ENCODE peak calls at places on chromosomes 12 and 14, in ten cellular contexts. M is fibroblast of lung; G is fibroblast of the aortic adventitia; W is CD8-positive, alpha-beta T cell; T is astrocyte of the spinal cord; O is epithelial cell of proximal tubule; S is A549; A is esophagus squamous epithelium; F is AG04450; Z is bronchial epithelial cell. U is an unnamed sample.
A peak's percentile ranks its signal among the peaks of the same experiment; 100 is the strongest.

GRCh38 chr14:32450919-32451675 is 122.0 kb downstream of the AKAP6 start:
- DNase-seq in A (no peak), Z (peak; percentile 46), G (no peak), O (no peak), F (no peak), M (no peak), W (no peak), S (no peak), T (no peak), U (no peak)

GRCh38 chr12:96578526-96579125 is 89.2 kb downstream of the CFAP54 start:
- DNase-seq in F (peak; percentile 33), M (peak; percentile 55), T (peak; percentile 67), A (no peak), S (peak; percentile 66), Z (peak; percentile 60), G (peak; percentile 77), O (peak; percentile 22), W (no peak), U (no peak)

GRCh38 chr12:11981174-11981733 is 89.5 kb upstream of the BCL2L14 start:
- DNase-seq in O (no peak), A (no peak), T (peak; percentile 36), Z (peak; percentile 30), G (peak; percentile 7), S (no peak), M (peak; percentile 61), F (no peak), W (peak; percentile 57), U (no peak)

GRCh38 chr14:50060871-50061663 is 55.3 kb downstream of the VCPKMT start:
- DNase-seq in G (peak; percentile 96), M (peak; percentile 93), F (peak; percentile 76), W (peak; percentile 61), T (peak; percentile 95), O (peak; percentile 83), A (no peak), Z (peak; percentile 96), S (peak; percentile 86), U (peak; percentile 67)

GRCh38 chr14:64170190-64170589 is 124.0 kb downstream of the ESR2 start:
- DNase-seq in T (no peak), W (no peak), M (no peak), O (no peak), G (no peak), F (no peak), Z (no peak), S (no peak), A (no peak), U (no peak)

GRCh38 chr14:103863245-103863644 is 15.9 kb upstream of the PPP1R13B start:
- DNase-seq in M (no peak), Z (no peak), W (no peak), G (no peak), T (no peak), F (no peak), S (no peak), O (no peak), A (no peak), U (no peak)

GRCh38 chr12:87283111-87283510 is 746.1 kb downstream of the C12orf50 start:
- DNase-seq in G (no peak), O (no peak), W (no peak), A (no peak), F (no peak), S (no peak), M (no peak), T (no peak), Z (no peak), U (no peak)

GRCh38 chr12:14138495-14138894 is 157.1 kb upstream of the GRIN2B start:
- DNase-seq in F (no peak), G (no peak), A (no peak), M (no peak), W (no peak), S (peak; percentile 5), T (no peak), O (no peak), Z (no peak), U (no peak)

DNA sequence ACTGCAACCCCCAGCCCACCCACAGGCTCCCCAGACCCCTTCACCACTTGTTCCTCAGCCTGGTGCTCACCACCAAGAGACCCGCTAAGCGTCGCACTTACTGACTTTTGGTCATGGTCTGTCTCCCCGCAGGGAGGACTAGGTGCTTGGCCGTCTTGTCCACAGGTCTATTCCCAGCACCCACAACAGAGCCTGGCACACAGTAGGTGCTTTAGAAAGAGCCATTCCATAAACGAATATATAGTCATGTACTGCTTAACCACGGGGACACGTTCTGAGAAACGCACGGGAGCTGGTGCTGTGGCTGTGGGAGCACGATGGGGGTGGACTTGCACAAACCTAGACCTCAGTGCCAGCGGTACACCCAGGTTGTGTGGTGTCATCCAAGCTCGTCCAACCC is 34.0 kb downstream of the NCOR2 start:
- DNase-seq in S (no peak), F (no peak), T (no peak), G (no peak), Z (no peak), A (no peak), O (no peak), W (no peak), M (no peak), U (no peak)
- H3K4me3 ChIP-seq in S (no peak overlapping the region), F (no peak overlapping the region), T (no peak overlapping the region), G (no peak overlapping the region), Z (no peak overlapping the region), A (no peak overlapping the region), O (no peak overlapping the region), W (no peak overlapping the region), M (no peak overlapping the region), U (no peak overlapping the region)

GRCh38 chr12:25933001-25933400 is 25.5 kb upstream of the RASSF8 start:
- DNase-seq in G (no peak), Z (no peak), A (no peak), T (no peak), F (no peak), W (no peak), O (no peak), M (no peak), S (no peak), U (no peak)
- TF ChIP-seq CTCF in G (no peak), Z (no peak), A (no peak), T (no peak), F (no peak), W (no peak), O (no peak), M (no peak), S (no peak), U (no peak)

GRCh38 chr14:106395460-106396050 is 869.2 kb downstream of the TMEM121 start:
- DNase-seq in M (no peak), S (no peak), A (no peak), Z (no peak), T (no peak), O (no peak), W (no peak), G (no peak), F (no peak), U (no peak)
- H3K4me3 ChIP-seq in M (no peak overlapping the region), S (no peak overlapping the region), A (no peak overlapping the region), Z (no peak overlapping the region), T (no peak overlapping the region), O (no peak overlapping the region), W (no peak overlapping the region), G (no peak overlapping the region), F (no peak overlapping the region), U (no peak overlapping the region)

DNA sequence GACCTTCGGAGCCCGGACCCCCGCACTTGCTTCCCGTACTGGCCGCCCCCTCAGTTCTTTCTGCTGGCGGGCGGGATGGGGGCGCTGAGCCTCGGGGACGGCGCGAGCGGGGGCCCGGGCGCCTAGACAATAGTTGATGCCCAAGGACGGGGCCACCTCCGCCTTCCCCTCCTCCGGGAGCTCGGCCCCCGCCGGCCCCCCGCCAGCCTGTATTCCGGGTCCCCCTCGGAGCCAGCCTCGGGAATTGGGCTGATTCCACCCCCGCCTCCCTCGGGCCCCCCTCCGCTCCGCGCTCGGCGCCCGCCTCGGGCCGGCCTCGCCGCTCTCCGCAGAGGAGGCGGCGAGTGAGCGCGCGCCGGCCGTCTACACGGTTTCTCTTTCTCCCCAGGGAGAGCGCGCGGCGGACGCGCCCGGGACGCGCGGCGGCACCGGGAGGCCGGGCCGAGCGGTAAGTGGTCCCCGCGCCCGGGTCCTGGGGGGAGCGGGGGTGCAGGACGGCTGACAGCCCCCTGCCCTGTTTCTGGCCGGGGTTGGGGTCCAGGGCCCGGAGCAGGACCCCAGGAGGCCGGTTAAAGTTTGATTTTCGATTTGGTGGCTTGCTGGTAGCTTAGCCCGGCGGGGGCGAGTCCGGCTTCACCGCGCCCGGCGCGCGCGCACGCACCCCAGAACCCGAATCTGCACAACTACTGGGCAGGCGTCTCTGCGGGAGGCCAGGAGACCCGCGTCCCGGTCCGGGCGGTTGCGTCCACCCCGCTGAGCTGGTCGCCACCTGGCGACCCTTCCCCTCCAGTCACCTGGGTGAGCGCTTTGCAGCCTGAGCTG is 413.7 kb downstream of the PCNX1 start:
- DNase-seq in M (peak; percentile 72), Z (peak; percentile 17), G (peak; percentile 51), A (no peak), W (peak; percentile 81), S (peak; percentile 57), O (no peak), F (no peak), T (peak; percentile 62), U (peak; percentile 44)
- TF ChIP-seq CTCF in M (no peak), Z (no peak), G (no peak), A (no peak), W (no peak), S (no peak), O (peak; percentile 10), F (peak; percentile 2), T (no peak), U (no peak)

DNA sequence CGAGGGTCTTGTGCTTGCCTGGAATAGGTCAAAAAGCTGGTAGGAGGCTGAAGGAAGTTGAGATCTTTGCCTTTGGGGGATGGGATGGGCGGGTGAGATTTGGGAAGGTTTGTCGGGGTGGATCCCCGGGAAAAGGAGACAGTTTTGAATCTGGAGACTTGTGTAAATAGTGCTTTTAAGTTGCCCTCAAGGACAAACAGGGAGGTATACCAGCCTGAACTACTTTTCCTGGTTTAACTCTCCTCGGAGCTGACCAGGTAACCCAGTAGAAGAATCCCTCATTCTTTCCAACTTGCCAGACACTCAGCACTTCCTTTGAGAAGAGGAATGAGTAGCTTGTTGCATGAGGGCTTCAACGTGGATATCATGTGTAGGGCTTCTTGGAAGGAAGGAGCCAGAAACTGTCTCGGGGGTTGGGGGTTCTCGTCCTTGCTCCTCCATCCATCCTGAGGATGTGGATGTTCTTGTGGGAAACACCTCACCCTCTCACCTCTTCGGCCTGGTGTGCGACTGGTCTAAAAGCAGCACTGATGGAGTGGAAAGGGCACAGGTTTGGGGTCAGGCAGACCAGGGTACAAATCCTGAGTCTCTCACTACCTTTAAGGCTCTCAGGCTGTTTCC is 1.9 kb downstream of the TEAD4 start:
- DNase-seq in F (no peak), A (no peak), G (peak; percentile 22), S (no peak), Z (no peak), O (no peak), W (no peak), M (peak; percentile 23), T (peak; percentile 26), U (no peak)
- H3K4me3 ChIP-seq in F (peak overlapping the region; percentile 79), A (peak overlapping the region; percentile 60), G (peak overlapping the region; percentile 80), S (peak overlapping the region; percentile 86), Z (no peak overlapping the region), O (peak overlapping the region; percentile 73), W (no peak overlapping the region), M (peak overlapping the region; percentile 66), T (peak overlapping the region; percentile 58), U (peak overlapping the region; percentile 65)

GRCh38 chr12:65557425-65558167 is 266.7 kb upstream of the HMGA2 start:
- DNase-seq in S (no peak), A (no peak), M (no peak), G (peak; percentile 51), Z (no peak), T (no peak), W (no peak), O (no peak), F (no peak), U (no peak)
- TF ChIP-seq CTCF in S (no peak), A (no peak), M (no peak), G (no peak), Z (no peak), T (no peak), W (no peak), O (no peak), F (no peak), U (no peak)

GRCh38 chr12:55925371-55925770 is 2.3 kb downstream of the PYM1 start:
- DNase-seq in W (no peak), S (no peak), A (no peak), F (no peak), Z (no peak), O (no peak), T (no peak), G (no peak), M (no peak), U (no peak)
- H3K4me3 ChIP-seq in W (no peak overlapping the region), S (peak overlapping the region; percentile 89), A (no peak overlapping the region), F (peak overlapping the region; percentile 97), Z (no peak overlapping the region), O (no peak overlapping the region), T (no peak overlapping the region), G (no peak overlapping the region), M (peak overlapping the region; percentile 99), U (no peak overlapping the region)